ENCODE peak calls at places on chromosome 14, in seven cellular contexts. W, T, V, G, F, R and B are unnamed samples.

GRCh38 chr14:73634333-73634833 is 10.4 kb upstream of the DNAL1 start:
- DNase-seq in G (no peak), T (no peak), W (no peak), V (no peak), F (peak), R (peak), B (no peak)

GRCh38 chr14:65769151-65769550 is 356.6 kb downstream of the FUT8 start:
- DNase-seq in G (no peak), T (no peak), W (no peak), R (no peak), F (no peak), V (no peak), B (no peak)

GRCh38 chr14:48398675-48399282 is 723.4 kb upstream of the MDGA2 start:
- DNase-seq in V (no peak), G (no peak), T (peak), R (peak), F (no peak), W (no peak), B (no peak)

GRCh38 chr14:84826349-84826748 is 703.6 kb upstream of the FLRT2 start:
- DNase-seq in R (no peak), W (no peak), T (no peak), F (no peak), V (no peak), G (no peak), B (peak)

GRCh38 chr14:64561631-64562030 is 11.9 kb downstream of the PPP1R36 start:
- DNase-seq in T (no peak), V (no peak), F (no peak), R (no peak), W (no peak), G (no peak), B (no peak)

GRCh38 chr14:24311837-24312615 is 724 bp downstream of the LTB4R start:
- DNase-seq in F (no peak), G (peak), W (no peak), R (no peak), V (no peak), T (no peak), B (no peak)

GRCh38 chr14:76870146-76870545 is 43.9 kb downstream of the LRRC74A start:
- DNase-seq in T (no peak), G (no peak), W (no peak), F (no peak), V (no peak), R (peak), B (no peak)

GRCh38 chr14:56474419-56475022 is 105.1 kb upstream of the TMEM260 start:
- DNase-seq in T (peak), W (no peak), V (no peak), R (peak), F (no peak), G (no peak), B (no peak)